ENCODE peak calls at places on chromosome 7, in five cellular contexts. M is A549, Q is fibroblast of villous mesenchyme, W is NB4, X is dorsolateral prefrontal cortex. G is an unnamed sample.

GRCh38 chr7:30086529-30086928 is 48.3 kb upstream of the MTURN start:
- DNase-seq in M (no peak), Q (no peak), W (no peak), X (no peak), G (no peak)

GRCh38 chr7:99324966-99325596 is 617 bp upstream of the ARPC1A start:
- DNase-seq in M (no peak), Q (no peak), W (no peak), X (no peak), G (no peak)

GRCh38 chr7:98291717-98292116 is 10.2 kb downstream of the BRI3 start:
- DNase-seq in M (no peak), Q (no peak), W (no peak), X (no peak), G (no peak)

GRCh38 chr7:30752979-30753378 is 1.0 kb downstream of the INMT start:
- DNase-seq in M (no peak), Q (peak; percentile 48), W (no peak), X (no peak), G (no peak)

GRCh38 chr7:99551329-99551728 is 585 bp downstream of the FAM200A start:
- DNase-seq in M (peak; percentile 26), Q (peak; percentile 31), W (no peak), X (no peak), G (no peak)

GRCh38 chr7:75795831-75796285 is 17.7 kb downstream of the CCL24 start:
- DNase-seq in M (no peak), Q (peak; percentile 86), W (peak; percentile 72), X (no peak), G (no peak)

GRCh38 chr7:151413241-151413640 is 3.4 kb upstream of the WDR86 start:
- DNase-seq in M (no peak), Q (no peak), W (no peak), X (no peak), G (no peak)

GRCh38 chr7:133391220-133391619 is 138.3 kb downstream of the EXOC4 start:
- DNase-seq in M (no peak), Q (no peak), W (no peak), X (peak; percentile 29), G (no peak)

GRCh38 chr7:1569016-1569415 is 816 bp downstream of the PSMG3 start:
- DNase-seq in M (no peak), Q (peak; percentile 66), W (peak; percentile 64), X (no peak), G (no peak)

GRCh38 chr7:2477447-2478386 is 1.5 kb upstream of the GRIFIN start:
- DNase-seq in M (peak; percentile 93), Q (peak; percentile 46), W (peak; percentile 99), X (no peak), G (no peak)

GRCh38 chr7:50406935-50407334 is 43.2 kb downstream of the FIGNL1 start:
- DNase-seq in M (no peak), Q (no peak), W (no peak), X (no peak), G (no peak)

GRCh38 chr7:3065724-3066143 is 22.1 kb upstream of the CARD11 start:
- DNase-seq in M (peak; percentile 44), Q (peak; percentile 19), W (peak; percentile 62), X (no peak), G (no peak)

GRCh38 chr7:43779032-43779812 is 20.7 kb downstream of the BLVRA start:
- DNase-seq in M (no peak), Q (no peak), W (no peak), X (no peak), G (no peak)

GRCh38 chr7:44563171-44563679 is 10.5 kb downstream of the DDX56 start:
- DNase-seq in M (no peak), Q (no peak), W (no peak), X (no peak), G (no peak)

GRCh38 chr7:77348371-77348813 is 67.8 kb downstream of the GSAP start:
- DNase-seq in M (no peak), Q (peak; percentile 82), W (peak; percentile 37), X (no peak), G (no peak)

GRCh38 chr7:47100815-47101435 is 481.0 kb downstream of the TNS3 start:
- DNase-seq in M (peak; percentile 45), Q (peak; percentile 71), W (peak; percentile 76), X (no peak), G (no peak)

GRCh38 chr7:81407094-81407493 is 362.8 kb downstream of the HGF start:
- DNase-seq in M (no peak), Q (peak; percentile 55), W (no peak), X (no peak), G (no peak)

GRCh38 chr7:5619419-5620130 is 161.9 kb downstream of the RNF216 start:
- DNase-seq in M (no peak), Q (no peak), W (no peak), X (no peak), G (no peak)

GRCh38 chr7:146067880-146068279 is 48.7 kb upstream of the CNTNAP2 start:
- DNase-seq in M (no peak), Q (no peak), W (no peak), X (no peak), G (no peak)

GRCh38 chr7:102125127-102125561 is 161.5 kb upstream of the SH2B2 start:
- DNase-seq in M (peak; percentile 83), Q (peak; percentile 97), W (no peak), X (no peak), G (peak; percentile 42)

GRCh38 chr7:93279541-93279940 is 47.4 kb downstream of the VPS50 start:
- DNase-seq in M (no peak), Q (no peak), W (no peak), X (no peak), G (no peak)

GRCh38 chr7:157219154-157219553 is 80.4 kb downstream of the UBE3C start:
- DNase-seq in M (no peak), Q (no peak), W (no peak), X (no peak), G (no peak)

GRCh38 chr7:116981887-116982430 is 28.7 kb downstream of the ST7 start:
- DNase-seq in M (no peak), Q (no peak), W (no peak), X (no peak), G (no peak)

GRCh38 chr7:148982596-148983219 is 45.6 kb downstream of the PDIA4 start:
- DNase-seq in M (no peak), Q (peak; percentile 57), W (peak; percentile 58), X (no peak), G (no peak)

GRCh38 chr7:28686418-28686800 is 271.7 kb downstream of the TRIL start:
- DNase-seq in M (no peak), Q (peak; percentile 70), W (peak; percentile 29), X (no peak), G (no peak)

GRCh38 chr7:97772034-97772891 is 40.4 kb downstream of the TAC1 start:
- DNase-seq in M (no peak), Q (no peak), W (no peak), X (no peak), G (no peak)

GRCh38 chr7:106793015-106793651 is 71.9 kb upstream of the PIK3CG start:
- DNase-seq in M (peak; percentile 25), Q (peak; percentile 37), W (peak; percentile 56), X (no peak), G (no peak)

GRCh38 chr7:50359995-50360925 is 55.7 kb downstream of the IKZF1 start:
- DNase-seq in M (no peak), Q (peak; percentile 1), W (no peak), X (no peak), G (no peak)

GRCh38 chr7:42023216-42023724 is 213.7 kb downstream of the GLI3 start:
- DNase-seq in M (no peak), Q (peak; percentile 70), W (no peak), X (no peak), G (no peak)

GRCh38 chr7:8881916-8882315 is 448.5 kb downstream of the NXPH1 start:
- DNase-seq in M (no peak), Q (no peak), W (no peak), X (no peak), G (no peak)

GRCh38 chr7:82164813-82165212 is 278.8 kb downstream of the CACNA2D1 start:
- DNase-seq in M (no peak), Q (peak; percentile 82), W (no peak), X (peak; percentile 34), G (peak; percentile 61)

GRCh38 chr7:67732898-67733297 is 736.3 kb downstream of the TYW1 start:
- DNase-seq in M (no peak), Q (no peak), W (no peak), X (no peak), G (no peak)